ENCODE peak calls at places on chromosome 18, in five cellular contexts. Z is cardiac muscle cell; N is adrenal gland; E is activated effector memory CD4-positive, alpha-beta T cell treated with Interleukin-2 at 50 U/mL for 16 hours; D is RWPE1. C is an unnamed sample.

GRCh38 chr18:76476665-76477561 is 18.1 kb downstream of the ZNF516 start:
- DNase-seq in Z (peak), N (no peak), E (no peak), D (peak), C (no peak)

GRCh38 chr18:74806700-74807416 is 209.2 kb downstream of the ZNF407 start:
- DNase-seq in Z (peak), N (no peak), E (no peak), D (peak), C (no peak)

GRCh38 chr18:54647176-54647575 is 56.1 kb downstream of the DYNAP start:
- DNase-seq in Z (peak), N (no peak), E (no peak), D (peak), C (peak)

GRCh38 chr18:42437646-42438045 is 482.6 kb downstream of the PIK3C3 start:
- DNase-seq in Z (peak), N (peak), E (no peak), D (no peak), C (no peak)

GRCh38 chr18:46213295-46213694 is 109.1 kb downstream of the HAUS1 start:
- DNase-seq in Z (peak), N (no peak), E (no peak), D (peak), C (no peak)

GRCh38 chr18:73563345-73563744 is 584.3 kb downstream of the FBXO15 start:
- DNase-seq in Z (peak), N (no peak), E (no peak), D (peak), C (no peak)

GRCh38 chr18:8933714-8934284 is 168.7 kb upstream of the NDUFV2 start:
- DNase-seq in Z (no peak), N (no peak), E (no peak), D (no peak), C (no peak)

GRCh38 chr18:34342960-34343359 is 118.2 kb upstream of the NOL4 start:
- DNase-seq in Z (no peak), N (no peak), E (no peak), D (peak), C (no peak)

GRCh38 chr18:62073882-62074281 is 113.0 kb downstream of the PIGN start:
- DNase-seq in Z (no peak), N (no peak), E (no peak), D (no peak), C (no peak)

C was measured in endothelial cell.